ENCODE peak calls at places on chromosomes 3 and 15, in eight cellular contexts. One of them, this sample, is unnamed.
A peak's percentile ranks its signal among the peaks of the same experiment; 100 is the strongest.

GRCh38 chr3:122612706-122613105 is 35.3 kb downstream of the PARP15 start:
- DNase-seq in H54: no peak
- DNase-seq in T-helper 1 cell: no peak
- DNase-seq in mesothelial cell of epicardium: no peak
- DNase-seq in progenitor cell of endocrine pancreas: no peak
- DNase-seq in activated CD4-positive, alpha-beta T cell treated with anti-CD3 and anti-CD28 coated beads, Interleukin-2, amount 50 U/mL, for 1 hour: no peak
- DNase-seq in stimulated activated CD8-positive, alpha-beta memory T cell treated with anti-CD3 and anti-CD28 coated beads, Interleukin-12 subunit alpha, Interleukin-12 subunit beta, amount 100 ng/mL, for 1 hour: no peak
- DNase-seq in neural crest cell: no peak
- DNase-seq in this sample: no peak

GRCh38 chr15:48954538-48954937 is 9.2 kb downstream of the SHC4 start:
- DNase-seq in H54: peak; percentile 8
- DNase-seq in T-helper 1 cell: no peak
- DNase-seq in mesothelial cell of epicardium: no peak
- DNase-seq in progenitor cell of endocrine pancreas: no peak
- DNase-seq in activated CD4-positive, alpha-beta T cell treated with anti-CD3 and anti-CD28 coated beads, Interleukin-2, amount 50 U/mL, for 1 hour: no peak
- DNase-seq in stimulated activated CD8-positive, alpha-beta memory T cell treated with anti-CD3 and anti-CD28 coated beads, Interleukin-12 subunit alpha, Interleukin-12 subunit beta, amount 100 ng/mL, for 1 hour: no peak
- DNase-seq in neural crest cell: no peak
- DNase-seq in this sample: no peak

GRCh38 chr3:179828738-179829137 is 175.9 kb downstream of the USP13 start:
- DNase-seq in H54: no peak
- DNase-seq in T-helper 1 cell: no peak
- DNase-seq in mesothelial cell of epicardium: no peak
- DNase-seq in progenitor cell of endocrine pancreas: no peak
- DNase-seq in activated CD4-positive, alpha-beta T cell treated with anti-CD3 and anti-CD28 coated beads, Interleukin-2, amount 50 U/mL, for 1 hour: no peak
- DNase-seq in stimulated activated CD8-positive, alpha-beta memory T cell treated with anti-CD3 and anti-CD28 coated beads, Interleukin-12 subunit alpha, Interleukin-12 subunit beta, amount 100 ng/mL, for 1 hour: no peak
- DNase-seq in neural crest cell: no peak
- DNase-seq in this sample: no peak

GRCh38 chr3:138818175-138818574 is 16.6 kb downstream of the PIK3CB start:
- DNase-seq in H54: no peak
- DNase-seq in T-helper 1 cell: no peak
- DNase-seq in mesothelial cell of epicardium: no peak
- DNase-seq in progenitor cell of endocrine pancreas: no peak
- DNase-seq in activated CD4-positive, alpha-beta T cell treated with anti-CD3 and anti-CD28 coated beads, Interleukin-2, amount 50 U/mL, for 1 hour: no peak
- DNase-seq in stimulated activated CD8-positive, alpha-beta memory T cell treated with anti-CD3 and anti-CD28 coated beads, Interleukin-12 subunit alpha, Interleukin-12 subunit beta, amount 100 ng/mL, for 1 hour: no peak
- DNase-seq in neural crest cell: no peak
- DNase-seq in this sample: no peak

GRCh38 chr15:88894819-88895767 is at the start of gene HAPLN3:
- DNase-seq in H54: no peak
- DNase-seq in T-helper 1 cell: peak; percentile 42
- DNase-seq in mesothelial cell of epicardium: no peak
- DNase-seq in progenitor cell of endocrine pancreas: no peak
- DNase-seq in activated CD4-positive, alpha-beta T cell treated with anti-CD3 and anti-CD28 coated beads, Interleukin-2, amount 50 U/mL, for 1 hour: peak; percentile 48
- DNase-seq in stimulated activated CD8-positive, alpha-beta memory T cell treated with anti-CD3 and anti-CD28 coated beads, Interleukin-12 subunit alpha, Interleukin-12 subunit beta, amount 100 ng/mL, for 1 hour: peak; percentile 31
- DNase-seq in neural crest cell: peak; percentile 24
- DNase-seq in this sample: no peak

GRCh38 chr15:90530250-90531051 is 728 bp downstream of the CRTC3 start:
- DNase-seq in H54: peak; percentile 36
- DNase-seq in T-helper 1 cell: peak; percentile 25
- DNase-seq in mesothelial cell of epicardium: peak; percentile 40
- DNase-seq in progenitor cell of endocrine pancreas: peak; percentile 29
- DNase-seq in activated CD4-positive, alpha-beta T cell treated with anti-CD3 and anti-CD28 coated beads, Interleukin-2, amount 50 U/mL, for 1 hour: peak; percentile 38
- DNase-seq in stimulated activated CD8-positive, alpha-beta memory T cell treated with anti-CD3 and anti-CD28 coated beads, Interleukin-12 subunit alpha, Interleukin-12 subunit beta, amount 100 ng/mL, for 1 hour: peak; percentile 20
- DNase-seq in neural crest cell: peak; percentile 39
- DNase-seq in this sample: peak; percentile 73

GRCh38 chr3:119812491-119813058 is 30.7 kb downstream of the NR1I2 start:
- DNase-seq in H54: no peak
- DNase-seq in T-helper 1 cell: no peak
- DNase-seq in mesothelial cell of epicardium: no peak
- DNase-seq in progenitor cell of endocrine pancreas: no peak
- DNase-seq in activated CD4-positive, alpha-beta T cell treated with anti-CD3 and anti-CD28 coated beads, Interleukin-2, amount 50 U/mL, for 1 hour: no peak
- DNase-seq in stimulated activated CD8-positive, alpha-beta memory T cell treated with anti-CD3 and anti-CD28 coated beads, Interleukin-12 subunit alpha, Interleukin-12 subunit beta, amount 100 ng/mL, for 1 hour: no peak
- DNase-seq in neural crest cell: no peak
- DNase-seq in this sample: no peak

GRCh38 chr15:68791431-68792283 is 29.0 kb downstream of the ANP32A start:
- DNase-seq in H54: no peak
- DNase-seq in T-helper 1 cell: no peak
- DNase-seq in mesothelial cell of epicardium: no peak
- DNase-seq in progenitor cell of endocrine pancreas: no peak
- DNase-seq in activated CD4-positive, alpha-beta T cell treated with anti-CD3 and anti-CD28 coated beads, Interleukin-2, amount 50 U/mL, for 1 hour: peak; percentile 17
- DNase-seq in stimulated activated CD8-positive, alpha-beta memory T cell treated with anti-CD3 and anti-CD28 coated beads, Interleukin-12 subunit alpha, Interleukin-12 subunit beta, amount 100 ng/mL, for 1 hour: peak; percentile 29
- DNase-seq in neural crest cell: no peak
- DNase-seq in this sample: no peak

GRCh38 chr3:12681586-12682371 is 17.9 kb upstream of the RAF1 start:
- DNase-seq in H54: no peak
- DNase-seq in T-helper 1 cell: no peak
- DNase-seq in mesothelial cell of epicardium: no peak
- DNase-seq in progenitor cell of endocrine pancreas: no peak
- DNase-seq in activated CD4-positive, alpha-beta T cell treated with anti-CD3 and anti-CD28 coated beads, Interleukin-2, amount 50 U/mL, for 1 hour: no peak
- DNase-seq in stimulated activated CD8-positive, alpha-beta memory T cell treated with anti-CD3 and anti-CD28 coated beads, Interleukin-12 subunit alpha, Interleukin-12 subunit beta, amount 100 ng/mL, for 1 hour: no peak
- DNase-seq in neural crest cell: no peak
- DNase-seq in this sample: no peak

GRCh38 chr15:61830536-61831330 is 229.5 kb downstream of the VPS13C start:
- DNase-seq in H54: no peak
- DNase-seq in T-helper 1 cell: no peak
- DNase-seq in mesothelial cell of epicardium: no peak
- DNase-seq in progenitor cell of endocrine pancreas: no peak
- DNase-seq in activated CD4-positive, alpha-beta T cell treated with anti-CD3 and anti-CD28 coated beads, Interleukin-2, amount 50 U/mL, for 1 hour: no peak
- DNase-seq in stimulated activated CD8-positive, alpha-beta memory T cell treated with anti-CD3 and anti-CD28 coated beads, Interleukin-12 subunit alpha, Interleukin-12 subunit beta, amount 100 ng/mL, for 1 hour: no peak
- DNase-seq in neural crest cell: no peak
- DNase-seq in this sample: no peak

GRCh38 chr3:66153961-66154923 is 66.6 kb upstream of the SLC25A26 start:
- DNase-seq in H54: no peak
- DNase-seq in T-helper 1 cell: no peak
- DNase-seq in mesothelial cell of epicardium: no peak
- DNase-seq in progenitor cell of endocrine pancreas: no peak
- DNase-seq in activated CD4-positive, alpha-beta T cell treated with anti-CD3 and anti-CD28 coated beads, Interleukin-2, amount 50 U/mL, for 1 hour: no peak
- DNase-seq in stimulated activated CD8-positive, alpha-beta memory T cell treated with anti-CD3 and anti-CD28 coated beads, Interleukin-12 subunit alpha, Interleukin-12 subunit beta, amount 100 ng/mL, for 1 hour: no peak
- DNase-seq in neural crest cell: no peak
- DNase-seq in this sample: peak; percentile 7

GRCh38 chr3:194757629-194758028 is 71.9 kb downstream of the FAM43A start:
- DNase-seq in H54: no peak
- DNase-seq in T-helper 1 cell: no peak
- DNase-seq in mesothelial cell of epicardium: no peak
- DNase-seq in progenitor cell of endocrine pancreas: no peak
- DNase-seq in activated CD4-positive, alpha-beta T cell treated with anti-CD3 and anti-CD28 coated beads, Interleukin-2, amount 50 U/mL, for 1 hour: no peak
- DNase-seq in stimulated activated CD8-positive, alpha-beta memory T cell treated with anti-CD3 and anti-CD28 coated beads, Interleukin-12 subunit alpha, Interleukin-12 subunit beta, amount 100 ng/mL, for 1 hour: no peak
- DNase-seq in neural crest cell: no peak
- DNase-seq in this sample: no peak

GRCh38 chr3:42660131-42660715 is 6.7 kb downstream of the ZBTB47 start:
- DNase-seq in H54: no peak
- DNase-seq in T-helper 1 cell: no peak
- DNase-seq in mesothelial cell of epicardium: no peak
- DNase-seq in progenitor cell of endocrine pancreas: no peak
- DNase-seq in activated CD4-positive, alpha-beta T cell treated with anti-CD3 and anti-CD28 coated beads, Interleukin-2, amount 50 U/mL, for 1 hour: no peak
- DNase-seq in stimulated activated CD8-positive, alpha-beta memory T cell treated with anti-CD3 and anti-CD28 coated beads, Interleukin-12 subunit alpha, Interleukin-12 subunit beta, amount 100 ng/mL, for 1 hour: no peak
- DNase-seq in neural crest cell: no peak
- DNase-seq in this sample: peak; percentile 34

GRCh38 chr3:123094914-123095313 is 28.1 kb downstream of the PDIA5 start:
- DNase-seq in H54: no peak
- DNase-seq in T-helper 1 cell: no peak
- DNase-seq in mesothelial cell of epicardium: no peak
- DNase-seq in progenitor cell of endocrine pancreas: no peak
- DNase-seq in activated CD4-positive, alpha-beta T cell treated with anti-CD3 and anti-CD28 coated beads, Interleukin-2, amount 50 U/mL, for 1 hour: no peak
- DNase-seq in stimulated activated CD8-positive, alpha-beta memory T cell treated with anti-CD3 and anti-CD28 coated beads, Interleukin-12 subunit alpha, Interleukin-12 subunit beta, amount 100 ng/mL, for 1 hour: no peak
- DNase-seq in neural crest cell: no peak
- DNase-seq in this sample: no peak

GRCh38 chr3:67030785-67031740 is 33.0 kb downstream of the KBTBD8 start:
- DNase-seq in H54: no peak
- DNase-seq in T-helper 1 cell: no peak
- DNase-seq in mesothelial cell of epicardium: no peak
- DNase-seq in progenitor cell of endocrine pancreas: no peak
- DNase-seq in activated CD4-positive, alpha-beta T cell treated with anti-CD3 and anti-CD28 coated beads, Interleukin-2, amount 50 U/mL, for 1 hour: no peak
- DNase-seq in stimulated activated CD8-positive, alpha-beta memory T cell treated with anti-CD3 and anti-CD28 coated beads, Interleukin-12 subunit alpha, Interleukin-12 subunit beta, amount 100 ng/mL, for 1 hour: no peak
- DNase-seq in neural crest cell: no peak
- DNase-seq in this sample: no peak

GRCh38 chr3:66598168-66598567 is 97.3 kb upstream of the LRIG1 start:
- DNase-seq in H54: no peak
- DNase-seq in T-helper 1 cell: no peak
- DNase-seq in mesothelial cell of epicardium: no peak
- DNase-seq in progenitor cell of endocrine pancreas: no peak
- DNase-seq in activated CD4-positive, alpha-beta T cell treated with anti-CD3 and anti-CD28 coated beads, Interleukin-2, amount 50 U/mL, for 1 hour: no peak
- DNase-seq in stimulated activated CD8-positive, alpha-beta memory T cell treated with anti-CD3 and anti-CD28 coated beads, Interleukin-12 subunit alpha, Interleukin-12 subunit beta, amount 100 ng/mL, for 1 hour: no peak
- DNase-seq in neural crest cell: no peak
- DNase-seq in this sample: no peak

GRCh38 chr15:99086327-99086667 is 18.6 kb upstream of the SYNM start:
- DNase-seq in H54: no peak
- DNase-seq in T-helper 1 cell: no peak
- DNase-seq in mesothelial cell of epicardium: no peak
- DNase-seq in progenitor cell of endocrine pancreas: no peak
- DNase-seq in activated CD4-positive, alpha-beta T cell treated with anti-CD3 and anti-CD28 coated beads, Interleukin-2, amount 50 U/mL, for 1 hour: no peak
- DNase-seq in stimulated activated CD8-positive, alpha-beta memory T cell treated with anti-CD3 and anti-CD28 coated beads, Interleukin-12 subunit alpha, Interleukin-12 subunit beta, amount 100 ng/mL, for 1 hour: no peak
- DNase-seq in neural crest cell: no peak
- DNase-seq in this sample: no peak

GRCh38 chr3:138348950-138349739 is 766 bp downstream of the MRAS start:
- DNase-seq in H54: no peak
- DNase-seq in T-helper 1 cell: no peak
- DNase-seq in mesothelial cell of epicardium: no peak
- DNase-seq in progenitor cell of endocrine pancreas: no peak
- DNase-seq in activated CD4-positive, alpha-beta T cell treated with anti-CD3 and anti-CD28 coated beads, Interleukin-2, amount 50 U/mL, for 1 hour: no peak
- DNase-seq in stimulated activated CD8-positive, alpha-beta memory T cell treated with anti-CD3 and anti-CD28 coated beads, Interleukin-12 subunit alpha, Interleukin-12 subunit beta, amount 100 ng/mL, for 1 hour: no peak
- DNase-seq in neural crest cell: peak; percentile 19
- DNase-seq in this sample: peak; percentile 56

GRCh38 chr3:181808053-181808452 is 96.3 kb downstream of the SOX2 start:
- DNase-seq in H54: no peak
- DNase-seq in T-helper 1 cell: no peak
- DNase-seq in mesothelial cell of epicardium: no peak
- DNase-seq in progenitor cell of endocrine pancreas: no peak
- DNase-seq in activated CD4-positive, alpha-beta T cell treated with anti-CD3 and anti-CD28 coated beads, Interleukin-2, amount 50 U/mL, for 1 hour: no peak
- DNase-seq in stimulated activated CD8-positive, alpha-beta memory T cell treated with anti-CD3 and anti-CD28 coated beads, Interleukin-12 subunit alpha, Interleukin-12 subunit beta, amount 100 ng/mL, for 1 hour: no peak
- DNase-seq in neural crest cell: no peak
- DNase-seq in this sample: no peak

GRCh38 chr3:169678122-169678521 is 14.6 kb upstream of the MECOM start:
- DNase-seq in H54: no peak
- DNase-seq in T-helper 1 cell: no peak
- DNase-seq in mesothelial cell of epicardium: no peak
- DNase-seq in progenitor cell of endocrine pancreas: no peak
- DNase-seq in activated CD4-positive, alpha-beta T cell treated with anti-CD3 and anti-CD28 coated beads, Interleukin-2, amount 50 U/mL, for 1 hour: no peak
- DNase-seq in stimulated activated CD8-positive, alpha-beta memory T cell treated with anti-CD3 and anti-CD28 coated beads, Interleukin-12 subunit alpha, Interleukin-12 subunit beta, amount 100 ng/mL, for 1 hour: no peak
- DNase-seq in neural crest cell: no peak
- DNase-seq in this sample: no peak

GRCh38 chr15:101189708-101190107 is 62.1 kb downstream of the CHSY1 start:
- DNase-seq in H54: no peak
- DNase-seq in T-helper 1 cell: no peak
- DNase-seq in mesothelial cell of epicardium: no peak
- DNase-seq in progenitor cell of endocrine pancreas: no peak
- DNase-seq in activated CD4-positive, alpha-beta T cell treated with anti-CD3 and anti-CD28 coated beads, Interleukin-2, amount 50 U/mL, for 1 hour: no peak
- DNase-seq in stimulated activated CD8-positive, alpha-beta memory T cell treated with anti-CD3 and anti-CD28 coated beads, Interleukin-12 subunit alpha, Interleukin-12 subunit beta, amount 100 ng/mL, for 1 hour: no peak
- DNase-seq in neural crest cell: no peak
- DNase-seq in this sample: no peak

GRCh38 chr15:50778089-50778488 is 12.6 kb upstream of the SPPL2A start:
- DNase-seq in H54: no peak
- DNase-seq in T-helper 1 cell: no peak
- DNase-seq in mesothelial cell of epicardium: no peak
- DNase-seq in progenitor cell of endocrine pancreas: no peak
- DNase-seq in activated CD4-positive, alpha-beta T cell treated with anti-CD3 and anti-CD28 coated beads, Interleukin-2, amount 50 U/mL, for 1 hour: no peak
- DNase-seq in stimulated activated CD8-positive, alpha-beta memory T cell treated with anti-CD3 and anti-CD28 coated beads, Interleukin-12 subunit alpha, Interleukin-12 subunit beta, amount 100 ng/mL, for 1 hour: no peak
- DNase-seq in neural crest cell: no peak
- DNase-seq in this sample: no peak

GRCh38 chr3:177764377-177764912 is 567.2 kb upstream of the TBL1XR1 start:
- DNase-seq in H54: no peak
- DNase-seq in T-helper 1 cell: no peak
- DNase-seq in mesothelial cell of epicardium: no peak
- DNase-seq in progenitor cell of endocrine pancreas: no peak
- DNase-seq in activated CD4-positive, alpha-beta T cell treated with anti-CD3 and anti-CD28 coated beads, Interleukin-2, amount 50 U/mL, for 1 hour: no peak
- DNase-seq in stimulated activated CD8-positive, alpha-beta memory T cell treated with anti-CD3 and anti-CD28 coated beads, Interleukin-12 subunit alpha, Interleukin-12 subunit beta, amount 100 ng/mL, for 1 hour: no peak
- DNase-seq in neural crest cell: no peak
- DNase-seq in this sample: no peak

GRCh38 chr15:34609658-34610057 is 26.2 kb upstream of the GOLGA8B start:
- DNase-seq in H54: no peak
- DNase-seq in T-helper 1 cell: no peak
- DNase-seq in mesothelial cell of epicardium: no peak
- DNase-seq in progenitor cell of endocrine pancreas: no peak
- DNase-seq in activated CD4-positive, alpha-beta T cell treated with anti-CD3 and anti-CD28 coated beads, Interleukin-2, amount 50 U/mL, for 1 hour: no peak
- DNase-seq in stimulated activated CD8-positive, alpha-beta memory T cell treated with anti-CD3 and anti-CD28 coated beads, Interleukin-12 subunit alpha, Interleukin-12 subunit beta, amount 100 ng/mL, for 1 hour: no peak
- DNase-seq in neural crest cell: no peak
- DNase-seq in this sample: no peak

GRCh38 chr3:89584398-89584797 is 477.0 kb downstream of the EPHA3 start:
- DNase-seq in H54: no peak
- DNase-seq in T-helper 1 cell: no peak
- DNase-seq in mesothelial cell of epicardium: no peak
- DNase-seq in progenitor cell of endocrine pancreas: no peak
- DNase-seq in activated CD4-positive, alpha-beta T cell treated with anti-CD3 and anti-CD28 coated beads, Interleukin-2, amount 50 U/mL, for 1 hour: no peak
- DNase-seq in stimulated activated CD8-positive, alpha-beta memory T cell treated with anti-CD3 and anti-CD28 coated beads, Interleukin-12 subunit alpha, Interleukin-12 subunit beta, amount 100 ng/mL, for 1 hour: no peak
- DNase-seq in neural crest cell: no peak
- DNase-seq in this sample: no peak

GRCh38 chr15:68154923-68155559 is 50.1 kb downstream of the CALML4 start:
- DNase-seq in H54: no peak
- DNase-seq in T-helper 1 cell: no peak
- DNase-seq in mesothelial cell of epicardium: no peak
- DNase-seq in progenitor cell of endocrine pancreas: peak; percentile 15
- DNase-seq in activated CD4-positive, alpha-beta T cell treated with anti-CD3 and anti-CD28 coated beads, Interleukin-2, amount 50 U/mL, for 1 hour: peak; percentile 11
- DNase-seq in stimulated activated CD8-positive, alpha-beta memory T cell treated with anti-CD3 and anti-CD28 coated beads, Interleukin-12 subunit alpha, Interleukin-12 subunit beta, amount 100 ng/mL, for 1 hour: no peak
- DNase-seq in neural crest cell: peak; percentile 43
- DNase-seq in this sample: peak; percentile 70

GRCh38 chr15:66882251-66883020 is 180.4 kb downstream of the SMAD6 start:
- DNase-seq in H54: peak; percentile 25
- DNase-seq in T-helper 1 cell: no peak
- DNase-seq in mesothelial cell of epicardium: no peak
- DNase-seq in progenitor cell of endocrine pancreas: no peak
- DNase-seq in activated CD4-positive, alpha-beta T cell treated with anti-CD3 and anti-CD28 coated beads, Interleukin-2, amount 50 U/mL, for 1 hour: no peak
- DNase-seq in stimulated activated CD8-positive, alpha-beta memory T cell treated with anti-CD3 and anti-CD28 coated beads, Interleukin-12 subunit alpha, Interleukin-12 subunit beta, amount 100 ng/mL, for 1 hour: no peak
- DNase-seq in neural crest cell: no peak
- DNase-seq in this sample: no peak

GRCh38 chr3:20622304-20622703 is 436.3 kb upstream of the SGO1 start:
- DNase-seq in H54: peak; percentile 50
- DNase-seq in T-helper 1 cell: no peak
- DNase-seq in mesothelial cell of epicardium: no peak
- DNase-seq in progenitor cell of endocrine pancreas: no peak
- DNase-seq in activated CD4-positive, alpha-beta T cell treated with anti-CD3 and anti-CD28 coated beads, Interleukin-2, amount 50 U/mL, for 1 hour: no peak
- DNase-seq in stimulated activated CD8-positive, alpha-beta memory T cell treated with anti-CD3 and anti-CD28 coated beads, Interleukin-12 subunit alpha, Interleukin-12 subunit beta, amount 100 ng/mL, for 1 hour: no peak
- DNase-seq in neural crest cell: no peak
- DNase-seq in this sample: no peak

GRCh38 chr3:94440767-94441493 is 378.1 kb downstream of the NSUN3 start:
- DNase-seq in H54: peak; percentile 23
- DNase-seq in T-helper 1 cell: no peak
- DNase-seq in mesothelial cell of epicardium: no peak
- DNase-seq in progenitor cell of endocrine pancreas: no peak
- DNase-seq in activated CD4-positive, alpha-beta T cell treated with anti-CD3 and anti-CD28 coated beads, Interleukin-2, amount 50 U/mL, for 1 hour: no peak
- DNase-seq in stimulated activated CD8-positive, alpha-beta memory T cell treated with anti-CD3 and anti-CD28 coated beads, Interleukin-12 subunit alpha, Interleukin-12 subunit beta, amount 100 ng/mL, for 1 hour: no peak
- DNase-seq in neural crest cell: no peak
- DNase-seq in this sample: no peak

GRCh38 chr15:58019503-58020376 is 45.8 kb downstream of the ALDH1A2 start:
- DNase-seq in H54: no peak
- DNase-seq in T-helper 1 cell: no peak
- DNase-seq in mesothelial cell of epicardium: no peak
- DNase-seq in progenitor cell of endocrine pancreas: no peak
- DNase-seq in activated CD4-positive, alpha-beta T cell treated with anti-CD3 and anti-CD28 coated beads, Interleukin-2, amount 50 U/mL, for 1 hour: no peak
- DNase-seq in stimulated activated CD8-positive, alpha-beta memory T cell treated with anti-CD3 and anti-CD28 coated beads, Interleukin-12 subunit alpha, Interleukin-12 subunit beta, amount 100 ng/mL, for 1 hour: no peak
- DNase-seq in neural crest cell: no peak
- DNase-seq in this sample: no peak

This sample was measured in ovary.